ENCODE peak calls at places on chromosomes 3 and 15, in four cellular contexts. One of them, this sample, is unnamed.

GRCh38 chr15:57357796-57358195 is 18.5 kb upstream of the CGNL1 start:
- DNase-seq in right atrium auricular region: no peak
- DNase-seq in DND-41: no peak
- DNase-seq in tibial artery: no peak
- DNase-seq in this sample: no peak

GRCh38 chr15:38625886-38626285 is 61.3 kb upstream of the RASGRP1 start:
- DNase-seq in right atrium auricular region: no peak
- DNase-seq in DND-41: no peak
- DNase-seq in tibial artery: no peak
- DNase-seq in this sample: no peak

GRCh38 chr3:64443553-64444331 is 218.5 kb upstream of the PRICKLE2 start:
- DNase-seq in right atrium auricular region: no peak
- DNase-seq in DND-41: no peak
- DNase-seq in tibial artery: no peak
- DNase-seq in this sample: peak

GRCh38 chr3:9244495-9245183 is 4.8 kb downstream of the SRGAP3 start:
- DNase-seq in right atrium auricular region: no peak
- DNase-seq in DND-41: no peak
- DNase-seq in tibial artery: no peak
- DNase-seq in this sample: no peak

GRCh38 chr15:25181290-25182097 is 226.7 kb downstream of the SNRPN start:
- DNase-seq in right atrium auricular region: peak
- DNase-seq in DND-41: no peak
- DNase-seq in tibial artery: peak
- DNase-seq in this sample: peak

GRCh38 chr3:133138017-133138416 is 99.8 kb downstream of the TMEM108 start:
- DNase-seq in right atrium auricular region: no peak
- DNase-seq in DND-41: no peak
- DNase-seq in tibial artery: no peak
- DNase-seq in this sample: no peak

GRCh38 chr3:176920806-176921205 is 276.5 kb downstream of the TBL1XR1 start:
- DNase-seq in right atrium auricular region: no peak
- DNase-seq in DND-41: no peak
- DNase-seq in tibial artery: no peak
- DNase-seq in this sample: no peak

GRCh38 chr3:133487920-133488540 is 85.5 kb upstream of the CDV3 start:
- DNase-seq in right atrium auricular region: no peak
- DNase-seq in DND-41: no peak
- DNase-seq in tibial artery: no peak
- DNase-seq in this sample: no peak

GRCh38 chr15:85859671-85860070 is 64.9 kb upstream of the KLHL25 start:
- DNase-seq in right atrium auricular region: peak
- DNase-seq in DND-41: no peak
- DNase-seq in tibial artery: no peak
- DNase-seq in this sample: no peak

GRCh38 chr3:64462203-64463120 is 225.3 kb downstream of the ADAMTS9 start:
- DNase-seq in right atrium auricular region: no peak
- DNase-seq in DND-41: no peak
- DNase-seq in tibial artery: no peak
- DNase-seq in this sample: no peak

GRCh38 chr3:108662141-108662738 is 72.7 kb downstream of the DZIP3 start:
- DNase-seq in right atrium auricular region: no peak
- DNase-seq in DND-41: peak
- DNase-seq in tibial artery: no peak
- DNase-seq in this sample: no peak

GRCh38 chr3:108603689-108604088 is 14.2 kb downstream of the DZIP3 start:
- DNase-seq in right atrium auricular region: no peak
- DNase-seq in DND-41: peak
- DNase-seq in tibial artery: no peak
- DNase-seq in this sample: no peak

GRCh38 chr15:30922469-30923311 is 19.0 kb downstream of the FAN1 start:
- DNase-seq in right atrium auricular region: no peak
- DNase-seq in DND-41: no peak
- DNase-seq in tibial artery: no peak
- DNase-seq in this sample: no peak

GRCh38 chr3:62940763-62941632 is 65.8 kb upstream of the CADPS start:
- DNase-seq in right atrium auricular region: no peak
- DNase-seq in DND-41: no peak
- DNase-seq in tibial artery: no peak
- DNase-seq in this sample: no peak

GRCh38 chr15:101133751-101134261 is 118.0 kb downstream of the CHSY1 start:
- DNase-seq in right atrium auricular region: no peak
- DNase-seq in DND-41: no peak
- DNase-seq in tibial artery: no peak
- DNase-seq in this sample: no peak

GRCh38 chr3:154758109-154758868 is 321.8 kb upstream of the MME start:
- DNase-seq in right atrium auricular region: no peak
- DNase-seq in DND-41: no peak
- DNase-seq in tibial artery: no peak
- DNase-seq in this sample: no peak

GRCh38 chr3:10602769-10603768 is 97.7 kb upstream of the ATP2B2 start:
- DNase-seq in right atrium auricular region: no peak
- DNase-seq in DND-41: peak
- DNase-seq in tibial artery: no peak
- DNase-seq in this sample: no peak

GRCh38 chr3:41751597-41751996 is 210.3 kb downstream of the ULK4 start:
- DNase-seq in right atrium auricular region: no peak
- DNase-seq in DND-41: peak
- DNase-seq in tibial artery: no peak
- DNase-seq in this sample: no peak

GRCh38 chr3:160804762-160805161 is 48.7 kb downstream of the PPM1L start:
- DNase-seq in right atrium auricular region: no peak
- DNase-seq in DND-41: no peak
- DNase-seq in tibial artery: peak
- DNase-seq in this sample: no peak

GRCh38 chr3:66297260-66297863 is 76.6 kb downstream of the SLC25A26 start:
- DNase-seq in right atrium auricular region: no peak
- DNase-seq in DND-41: no peak
- DNase-seq in tibial artery: no peak
- DNase-seq in this sample: no peak

GRCh38 chr3:81554348-81554747 is 207.1 kb downstream of the GBE1 start:
- DNase-seq in right atrium auricular region: no peak
- DNase-seq in DND-41: peak
- DNase-seq in tibial artery: no peak
- DNase-seq in this sample: no peak

GRCh38 chr3:4976109-4976508 is 3.1 kb upstream of the BHLHE40 start:
- DNase-seq in right atrium auricular region: peak
- DNase-seq in DND-41: peak
- DNase-seq in tibial artery: peak
- DNase-seq in this sample: no peak

GRCh38 chr15:40098489-40099261 is 10.0 kb downstream of the BMF start:
- DNase-seq in right atrium auricular region: peak
- DNase-seq in DND-41: peak
- DNase-seq in tibial artery: peak
- DNase-seq in this sample: peak

GRCh38 chr3:143771939-143772338 is 76.3 kb downstream of the SLC9A9 start:
- DNase-seq in right atrium auricular region: no peak
- DNase-seq in DND-41: no peak
- DNase-seq in tibial artery: no peak
- DNase-seq in this sample: no peak

GRCh38 chr3:150227839-150228238 is 180.3 kb upstream of the TSC22D2 start:
- DNase-seq in right atrium auricular region: no peak
- DNase-seq in DND-41: peak
- DNase-seq in tibial artery: no peak
- DNase-seq in this sample: peak

GRCh38 chr3:187062526-187063177 is 76.6 kb downstream of the RPL39L start:
- DNase-seq in right atrium auricular region: no peak
- DNase-seq in DND-41: no peak
- DNase-seq in tibial artery: no peak
- DNase-seq in this sample: no peak

GRCh38 chr15:33007295-33007855 is 187.1 kb downstream of the FMN1 start:
- DNase-seq in right atrium auricular region: no peak
- DNase-seq in DND-41: no peak
- DNase-seq in tibial artery: no peak
- DNase-seq in this sample: no peak

GRCh38 chr15:49495993-49496747 is 73.1 kb downstream of the FGF7 start:
- DNase-seq in right atrium auricular region: no peak
- DNase-seq in DND-41: no peak
- DNase-seq in tibial artery: no peak
- DNase-seq in this sample: no peak

GRCh38 chr15:101322849-101323477 is 27.9 kb upstream of the SNRPA1 start:
- DNase-seq in right atrium auricular region: no peak
- DNase-seq in DND-41: no peak
- DNase-seq in tibial artery: peak
- DNase-seq in this sample: no peak

GRCh38 chr3:138336454-138336853 is 6.8 kb upstream of the NME9 start:
- DNase-seq in right atrium auricular region: no peak
- DNase-seq in DND-41: no peak
- DNase-seq in tibial artery: no peak
- DNase-seq in this sample: no peak

GRCh38 chr3:63912768-63913588 is 795 bp upstream of the SCAANT1 start:
- DNase-seq in right atrium auricular region: peak
- DNase-seq in DND-41: peak
- DNase-seq in tibial artery: peak
- DNase-seq in this sample: no peak

GRCh38 chr3:66442254-66443249 is 58.3 kb downstream of the LRIG1 start:
- DNase-seq in right atrium auricular region: peak
- DNase-seq in DND-41: no peak
- DNase-seq in tibial artery: peak
- DNase-seq in this sample: no peak

DNA sequence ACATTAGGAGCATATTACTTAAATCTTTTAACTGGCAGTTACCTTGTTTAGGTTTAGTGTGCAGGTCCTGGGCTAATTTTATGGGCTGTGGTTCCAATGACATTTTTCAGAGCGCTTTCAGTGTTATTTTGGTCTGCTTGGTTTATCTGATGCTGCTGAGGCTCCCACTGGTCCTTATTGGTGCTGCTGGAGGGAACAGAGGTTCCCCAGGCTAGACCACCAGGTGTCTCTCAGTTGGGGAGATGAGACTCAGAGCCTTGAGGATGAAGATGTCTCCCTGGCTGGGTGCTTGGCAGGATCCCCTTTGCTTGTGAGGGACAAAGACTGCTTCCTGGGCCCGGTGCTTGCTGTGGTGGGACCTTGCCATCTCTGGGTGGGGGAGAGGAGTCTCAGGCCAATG is 28.3 kb upstream of the TASOR start:
- DNase-seq in right atrium auricular region: no peak
- DNase-seq in DND-41: no peak
- DNase-seq in tibial artery: no peak
- DNase-seq in this sample: no peak
- TF ChIP-seq CTCF in right atrium auricular region: no peak
- TF ChIP-seq CTCF in DND-41: no peak
- TF ChIP-seq CTCF in tibial artery: no peak
- TF ChIP-seq CTCF in this sample: no peak

GRCh38 chr3:183518446-183519185 is 36.9 kb downstream of the KLHL6 start:
- DNase-seq in right atrium auricular region: no peak
- DNase-seq in DND-41: no peak
- DNase-seq in tibial artery: no peak
- DNase-seq in this sample: no peak

GRCh38 chr3:183514048-183514447 is 41.5 kb downstream of the KLHL6 start:
- DNase-seq in right atrium auricular region: no peak
- DNase-seq in DND-41: no peak
- DNase-seq in tibial artery: no peak
- DNase-seq in this sample: no peak

GRCh38 chr3:183517656-183518055 is 37.9 kb downstream of the KLHL6 start:
- DNase-seq in right atrium auricular region: no peak
- DNase-seq in DND-41: no peak
- DNase-seq in tibial artery: no peak
- DNase-seq in this sample: no peak

GRCh38 chr3:183513046-183513706 is 42.3 kb downstream of the KLHL6 start:
- DNase-seq in right atrium auricular region: no peak
- DNase-seq in DND-41: no peak
- DNase-seq in tibial artery: no peak
- DNase-seq in this sample: no peak

DNA sequence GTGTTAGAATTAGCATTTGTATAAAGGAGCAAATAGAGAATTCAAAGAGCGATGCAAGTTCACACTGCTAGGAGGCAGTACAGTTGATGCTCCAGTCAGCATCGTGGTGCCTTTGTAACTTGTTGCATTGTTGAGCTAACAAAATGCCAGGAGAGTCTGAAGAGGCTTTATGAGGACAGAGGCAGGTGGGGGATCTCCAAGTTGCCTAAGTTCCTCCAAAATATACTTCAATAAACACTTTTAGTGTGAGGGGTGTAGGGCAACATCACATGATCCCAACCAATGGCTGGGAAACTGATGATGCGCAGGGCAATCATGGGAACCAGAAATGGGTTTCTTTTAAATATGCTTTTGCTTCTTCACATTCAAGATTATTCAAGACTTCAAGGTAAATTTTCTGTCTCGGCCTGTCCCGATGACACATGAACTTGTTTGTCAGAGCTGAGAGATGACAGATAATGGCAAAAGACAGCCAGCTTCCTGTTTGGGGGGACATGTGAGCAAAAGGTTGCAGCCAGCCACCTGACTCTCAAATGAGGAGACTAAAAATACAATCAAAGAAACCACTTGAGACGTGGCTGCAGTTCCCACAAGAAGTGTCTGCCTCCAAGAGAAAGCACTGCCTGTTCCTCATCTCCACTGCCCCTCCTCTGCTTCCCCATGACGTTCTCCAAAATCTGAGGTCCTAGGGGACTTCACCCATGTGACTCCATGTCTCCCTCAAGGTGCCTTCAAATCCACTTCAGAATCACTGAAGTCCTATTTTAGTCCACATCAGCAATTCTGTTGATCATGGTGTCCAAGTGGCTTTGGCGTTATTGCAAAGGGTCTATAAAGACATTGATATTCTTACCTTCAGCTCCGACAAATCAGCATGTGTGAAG is 39.3 kb downstream of the KLHL6 start:
- DNase-seq in right atrium auricular region: no peak
- DNase-seq in DND-41: peak
- DNase-seq in tibial artery: no peak
- DNase-seq in this sample: no peak
- TF ChIP-seq CTCF in right atrium auricular region: no peak
- TF ChIP-seq CTCF in DND-41: peak
- TF ChIP-seq CTCF in tibial artery: no peak
- TF ChIP-seq CTCF in this sample: no peak

GRCh38 chr15:45573961-45574629 is 13.1 kb upstream of the BLOC1S6 start:
- DNase-seq in right atrium auricular region: no peak
- DNase-seq in DND-41: peak
- DNase-seq in tibial artery: no peak
- DNase-seq in this sample: no peak
- TF ChIP-seq CTCF in right atrium auricular region: no peak
- TF ChIP-seq CTCF in DND-41: peak
- TF ChIP-seq CTCF in tibial artery: no peak
- TF ChIP-seq CTCF in this sample: peak

GRCh38 chr3:98991393-98991792 is 89.9 kb upstream of the DCBLD2 start:
- DNase-seq in right atrium auricular region: no peak
- DNase-seq in DND-41: no peak
- DNase-seq in tibial artery: no peak
- DNase-seq in this sample: no peak
- TF ChIP-seq CTCF in right atrium auricular region: no peak
- TF ChIP-seq CTCF in DND-41: peak
- TF ChIP-seq CTCF in tibial artery: no peak
- TF ChIP-seq CTCF in this sample: peak

GRCh38 chr3:52014613-52015012 is 18.9 kb upstream of the RPL29 start:
- DNase-seq in right atrium auricular region: no peak
- DNase-seq in DND-41: no peak
- DNase-seq in tibial artery: no peak
- DNase-seq in this sample: no peak
- TF ChIP-seq CTCF in right atrium auricular region: peak
- TF ChIP-seq CTCF in DND-41: peak
- TF ChIP-seq CTCF in tibial artery: peak
- TF ChIP-seq CTCF in this sample: peak